ENCODE peak calls at places on chromosomes 4 and X, in seven cellular contexts. H is HFF-Myc, Q is uterus, K is HepG2, G is foreskin fibroblast, B is left ventricle myocardium inferior, I is fibroblast of the aortic adventitia. V is an unnamed sample.

GRCh38 chr4:84804126-84804525 is 162.4 kb downstream of the WDFY3 start:
- DNase-seq in Q (no peak), H (no peak), B (no peak), K (no peak), G (peak; percentile 80), I (peak; percentile 58), V (no peak)

GRCh38 chrX:138745215-138745614 is 33.7 kb upstream of the FGF13 start:
- DNase-seq in H (peak; percentile 3), Q (peak; percentile 15), B (no peak), I (peak; percentile 71), G (peak; percentile 28), K (peak; percentile 12), V (no peak)

GRCh38 chrX:39654183-39654925 is 443.4 kb downstream of the BCOR start:
- DNase-seq in K (no peak), I (no peak), G (no peak), H (no peak), B (no peak), Q (no peak), V (no peak)

GRCh38 chrX:47579537-47579936 is 2.7 kb upstream of the TIMP1 start:
- DNase-seq in G (peak; percentile 90), K (no peak), H (no peak), I (peak; percentile 66), Q (no peak), B (no peak), V (no peak)

GRCh38 chr4:88522702-88523324 is 763 bp downstream of the PYURF start:
- DNase-seq in K (peak; percentile 9), Q (peak; percentile 38), B (peak; percentile 26), G (peak; percentile 62), I (peak; percentile 49), H (no peak), V (no peak)

GRCh38 chr4:13920901-13921300 is 293.4 kb upstream of the BOD1L1 start:
- DNase-seq in K (peak; percentile 16), G (peak; percentile 99), Q (peak; percentile 33), B (no peak), H (peak; percentile 100), I (peak; percentile 100), V (peak; percentile 100)

GRCh38 chrX:155745792-155746191 is 133.0 kb upstream of the TMLHE start:
- DNase-seq in K (peak; percentile 0), H (no peak), I (peak; percentile 47), B (no peak), Q (peak; percentile 14), G (peak; percentile 1), V (no peak)

GRCh38 chr4:170047774-170048354 is 21.7 kb upstream of the MFAP3L start:
- DNase-seq in I (peak; percentile 86), Q (peak; percentile 67), G (peak; percentile 81), H (peak; percentile 29), B (no peak), K (peak; percentile 53), V (no peak)

GRCh38 chrX:123859409-123859827 is 435 bp upstream of the XIAP start:
- DNase-seq in I (no peak), G (no peak), B (peak; percentile 71), Q (peak; percentile 81), K (no peak), H (no peak), V (no peak)

GRCh38 chrX:13506574-13506973 is 62.8 kb upstream of the EGFL6 start:
- DNase-seq in K (peak; percentile 2), B (peak; percentile 15), H (no peak), Q (peak; percentile 34), G (peak; percentile 70), I (peak; percentile 82), V (no peak)

GRCh38 chr4:40514409-40515025 is 115.1 kb downstream of the RBM47 start:
- DNase-seq in B (no peak), G (no peak), I (no peak), H (no peak), K (peak; percentile 51), Q (no peak), V (no peak)

GRCh38 chr4:42562016-42562415 is 94.9 kb downstream of the ATP8A1 start:
- DNase-seq in K (no peak), Q (no peak), G (no peak), B (no peak), H (no peak), I (no peak), V (no peak)

GRCh38 chrX:95509474-95509873 is 1175.2 kb upstream of the DIAPH2 start:
- DNase-seq in Q (no peak), I (no peak), H (no peak), G (no peak), K (no peak), B (no peak), V (no peak)

GRCh38 chr4:11548529-11549176 is 120.0 kb upstream of the HS3ST1 start:
- DNase-seq in G (no peak), H (no peak), K (no peak), I (no peak), Q (no peak), B (no peak), V (peak; percentile 75)

GRCh38 chr4:145177511-145177905 is 2.9 kb downstream of the OTUD4 start:
- DNase-seq in I (peak; percentile 52), Q (no peak), B (no peak), G (peak; percentile 41), H (no peak), K (no peak), V (no peak)

GRCh38 chr4:17664755-17665154 is 50.3 kb downstream of the MED28 start:
- DNase-seq in I (no peak), B (no peak), G (no peak), K (no peak), H (no peak), Q (no peak), V (no peak)

GRCh38 chrX:71990518-71990917 is 79.9 kb downstream of the NHSL2 start:
- DNase-seq in H (no peak), B (no peak), Q (no peak), I (peak; percentile 38), K (no peak), G (no peak), V (no peak)

GRCh38 chr4:76301068-76301774 is 5.3 kb upstream of the STBD1 start:
- DNase-seq in K (peak; percentile 91), I (peak; percentile 64), B (no peak), H (peak; percentile 50), Q (no peak), G (peak; percentile 84), V (peak; percentile 76)

GRCh38 chr4:181146031-181146430 is 1097.2 kb upstream of the TENM3 start:
- DNase-seq in Q (no peak), G (no peak), H (no peak), B (no peak), K (no peak), I (no peak), V (no peak)

GRCh38 chr4:9832640-9833039 is 51.2 kb downstream of the DRD5 start:
- DNase-seq in G (no peak), I (no peak), H (no peak), Q (no peak), K (no peak), B (no peak), V (no peak)

GRCh38 chr4:53364624-53365023 is 1.2 kb downstream of the SCFD2 start:
- DNase-seq in B (no peak), Q (no peak), H (no peak), K (no peak), G (no peak), I (no peak), V (no peak)

GRCh38 chrX:8010105-8010504 is 82.9 kb upstream of the PNPLA4 start:
- DNase-seq in H (no peak), K (no peak), Q (no peak), I (no peak), B (no peak), G (no peak), V (no peak)

GRCh38 chr4:3403104-3403906 is 38.5 kb upstream of the HGFAC start:
- DNase-seq in B (no peak), Q (no peak), G (no peak), H (no peak), I (no peak), K (no peak), V (no peak)

GRCh38 chr4:103938488-103938887 is 218.7 kb upstream of the TACR3 start:
- DNase-seq in H (no peak), B (no peak), G (no peak), I (no peak), Q (no peak), K (no peak), V (no peak)

GRCh38 chr4:103928370-103928769 is 208.6 kb upstream of the TACR3 start:
- DNase-seq in H (no peak), Q (no peak), K (no peak), G (no peak), B (no peak), I (no peak), V (no peak)

GRCh38 chr4:103936653-103937145 is 216.9 kb upstream of the TACR3 start:
- DNase-seq in G (no peak), I (no peak), K (no peak), H (no peak), Q (no peak), B (no peak), V (no peak)

DNA sequence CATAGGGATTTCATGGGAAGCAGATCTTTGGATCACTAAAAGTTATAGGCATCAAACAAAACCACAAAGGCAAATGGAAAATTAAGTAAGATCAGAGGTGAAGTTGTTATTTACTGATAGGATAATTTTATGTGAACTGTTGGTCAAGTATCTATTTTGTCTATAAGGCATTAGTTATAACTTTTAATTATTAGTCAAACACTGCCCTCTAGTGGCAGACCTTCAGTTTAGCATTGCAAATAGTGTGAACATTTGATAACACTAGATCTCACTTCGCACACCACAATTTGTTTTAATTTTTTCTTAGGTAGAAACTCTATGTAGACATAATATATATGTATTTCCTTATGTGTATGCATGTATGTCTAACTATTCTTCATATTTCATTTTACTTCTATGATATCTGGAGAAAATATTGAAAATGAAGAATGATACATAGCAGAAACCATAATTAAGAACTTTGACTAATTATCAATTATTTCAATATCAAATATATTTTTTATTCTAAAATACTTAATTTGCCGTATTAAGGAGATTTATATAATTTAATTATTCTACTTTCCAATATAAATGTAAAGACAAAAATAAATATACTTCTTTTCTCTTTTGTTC is 214.5 kb upstream of the TACR3 start:
- DNase-seq in B (no peak), H (peak; percentile 11), G (peak; percentile 59), Q (no peak), I (peak; percentile 68), K (peak; percentile 41), V (no peak)
- TF ChIP-seq CTCF in B (peak; percentile 76), H (peak; percentile 40), G (peak; percentile 53), Q (peak; percentile 38), I (peak; percentile 62), K (peak; percentile 64), V (peak; percentile 64)

GRCh38 chr4:164937576-164938270 is 39.7 kb downstream of the TRIM61 start:
- DNase-seq in G (peak; percentile 63), H (no peak), Q (no peak), I (peak; percentile 14), K (peak; percentile 12), B (no peak), V (no peak)
- TF ChIP-seq CTCF in G (no peak), H (peak; percentile 22), Q (no peak), I (no peak), K (peak; percentile 27), B (no peak), V (peak; percentile 27)

GRCh38 chrX:68411729-68412128 is 21.6 kb downstream of the OPHN1 start:
- DNase-seq in H (no peak), G (no peak), I (no peak), K (no peak), Q (no peak), B (no peak), V (no peak)
- TF ChIP-seq CTCF in H (no peak), G (no peak), I (no peak), K (no peak), Q (no peak), B (no peak), V (no peak)

DNA sequence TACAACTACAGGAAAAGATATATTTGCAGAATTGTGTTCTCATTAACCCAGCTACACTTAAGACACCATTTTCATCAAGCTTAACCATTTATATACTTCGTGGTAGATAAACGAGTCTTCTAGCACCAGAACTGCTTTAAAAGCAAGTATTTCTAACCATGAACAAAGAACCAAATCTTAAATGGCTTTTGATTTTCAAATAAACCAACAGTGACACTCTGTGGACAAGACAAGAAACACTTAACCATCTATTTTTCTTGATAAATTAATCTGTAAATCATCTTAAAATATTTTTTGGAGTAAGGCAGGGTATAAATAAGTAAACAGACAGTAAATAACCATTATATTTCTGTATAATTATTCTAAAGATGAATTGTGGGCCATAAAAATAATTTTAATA is 10.2 kb downstream of the BEND2 start:
- DNase-seq in K (no peak), B (no peak), I (peak; percentile 46), H (no peak), G (peak; percentile 31), Q (no peak), V (no peak)
- TF ChIP-seq CTCF in K (no peak), B (peak; percentile 47), I (peak; percentile 3), H (no peak), G (no peak), Q (peak; percentile 17), V (no peak)